ENCODE peak calls at places on chromosomes 5 and 9, in six cellular contexts. A, Z, L, D, W and V are unnamed samples.

GRCh38 chr5:111635151-111635945 is 121.6 kb downstream of the NREP start:
- DNase-seq in A (no peak), Z (no peak), L (no peak), D (no peak), W (no peak), V (no peak)

GRCh38 chr5:53482717-53483638 is 2.5 kb downstream of the FST start:
- DNase-seq in A (peak), Z (no peak), L (no peak), D (peak), W (no peak), V (no peak)

GRCh38 chr5:83096660-83097334 is 19.4 kb downstream of the XRCC4 start:
- DNase-seq in A (no peak), Z (no peak), L (no peak), D (no peak), W (no peak), V (no peak)

GRCh38 chr5:37696190-37697021 is 143.4 kb downstream of the GDNF start:
- DNase-seq in A (no peak), Z (no peak), L (no peak), D (peak), W (no peak), V (no peak)

GRCh38 chr9:4837126-4837767 is 44.5 kb downstream of the RCL1 start:
- DNase-seq in A (no peak), Z (no peak), L (no peak), D (peak), W (no peak), V (no peak)

GRCh38 chr5:6714221-6715041 is 1.2 kb downstream of the TENT4A start:
- DNase-seq in A (peak), Z (no peak), L (peak), D (no peak), W (no peak), V (no peak)

GRCh38 chr9:117002686-117003085 is 315.6 kb downstream of the TRIM32 start:
- DNase-seq in A (no peak), Z (no peak), L (no peak), D (no peak), W (no peak), V (no peak)

GRCh38 chr5:78476795-78477194 is 116.4 kb downstream of the SCAMP1 start:
- DNase-seq in A (no peak), Z (no peak), L (no peak), D (no peak), W (no peak), V (no peak)

GRCh38 chr9:32603914-32604852 is 31.2 kb upstream of the NDUFB6 start:
- DNase-seq in A (no peak), Z (no peak), L (no peak), D (peak), W (no peak), V (no peak)

GRCh38 chr9:2116073-2116472 is 100.9 kb downstream of the SMARCA2 start:
- DNase-seq in A (peak), Z (no peak), L (peak), D (peak), W (no peak), V (peak)

GRCh38 chr5:98483301-98483700 is 290.2 kb upstream of the RGMB start:
- DNase-seq in A (no peak), Z (no peak), L (no peak), D (no peak), W (no peak), V (no peak)

GRCh38 chr5:135669416-135669815 is 90.6 kb upstream of the CXCL14 start:
- DNase-seq in A (no peak), Z (no peak), L (no peak), D (no peak), W (no peak), V (no peak)

GRCh38 chr5:133531178-133531577 is 81.2 kb downstream of the FSTL4 start:
- DNase-seq in A (no peak), Z (no peak), L (no peak), D (no peak), W (no peak), V (no peak)

GRCh38 chr9:13898957-13899356 is 415.0 kb downstream of the NFIB start:
- DNase-seq in A (no peak), Z (no peak), L (no peak), D (no peak), W (no peak), V (no peak)

GRCh38 chr5:157165668-157166067 is 396 bp downstream of the GARIN3 start:
- DNase-seq in A (no peak), Z (no peak), L (no peak), D (no peak), W (no peak), V (no peak)

GRCh38 chr9:35042081-35042604 is 30.3 kb downstream of the VCP start:
- DNase-seq in A (no peak), Z (no peak), L (no peak), D (no peak), W (no peak), V (no peak)

GRCh38 chr9:87890866-87891265 is 8.2 kb downstream of the SPATA31E1 start:
- DNase-seq in A (peak), Z (no peak), L (no peak), D (no peak), W (no peak), V (no peak)

GRCh38 chr5:131156971-131157370 is 8.1 kb downstream of the HINT1 start:
- DNase-seq in A (no peak), Z (no peak), L (no peak), D (no peak), W (no peak), V (no peak)

GRCh38 chr9:105393576-105394344 is 54.1 kb upstream of the FSD1L start:
- DNase-seq in A (no peak), Z (no peak), L (no peak), D (no peak), W (no peak), V (no peak)

GRCh38 chr5:148482697-148483462 is 99.1 kb downstream of the FBXO38 start:
- DNase-seq in A (peak), Z (peak), L (peak), D (peak), W (peak), V (peak)

GRCh38 chr9:87280421-87280820 is 217.2 kb upstream of the DAPK1 start:
- DNase-seq in A (no peak), Z (no peak), L (no peak), D (no peak), W (no peak), V (no peak)

DNA sequence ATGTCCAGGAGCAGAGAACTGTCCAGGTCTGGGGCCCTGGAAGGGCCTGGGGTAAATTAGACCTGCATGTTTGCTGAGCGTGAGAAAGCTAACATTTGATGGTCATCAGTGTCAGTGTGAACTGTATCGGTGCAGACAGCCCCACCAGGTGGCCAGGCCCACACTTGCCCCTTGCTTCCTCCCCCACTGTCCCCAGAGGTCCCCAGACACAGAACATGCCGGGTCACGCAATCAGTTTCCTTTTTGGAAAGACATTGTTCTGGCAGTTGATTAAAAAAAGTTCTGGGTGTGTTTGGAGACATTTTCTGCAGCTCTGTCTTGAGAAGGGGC is 1.5 kb downstream of the NKD2 start:
- DNase-seq in A (no peak), Z (no peak), L (peak), D (peak), W (no peak), V (no peak)
- TF ChIP-seq TAF1 in A (no peak), Z (no peak), L (no peak), D (no peak), W (no peak), V (no peak)

DNA sequence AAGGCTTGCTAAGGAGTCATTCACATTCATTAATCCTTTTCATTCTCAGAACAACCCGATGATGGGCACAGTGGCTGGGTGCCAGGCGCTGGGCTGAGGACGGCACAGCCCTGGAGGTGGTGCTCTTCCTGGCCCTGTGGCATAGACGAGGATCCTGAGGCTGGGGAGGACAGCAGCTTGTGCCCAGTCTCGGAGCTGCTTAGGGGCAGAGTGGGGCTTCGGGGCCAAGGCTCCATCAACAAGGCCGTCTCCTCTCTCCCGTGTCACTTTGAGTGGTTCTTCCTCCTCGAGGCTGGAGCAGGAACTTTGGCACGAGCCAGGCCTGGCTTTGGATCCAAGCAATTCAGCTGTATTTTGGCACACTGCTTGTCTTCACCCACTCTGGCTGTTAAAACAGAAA is 166.7 kb downstream of the TTLL11 start:
- DNase-seq in A (no peak), Z (no peak), L (no peak), D (no peak), W (no peak), V (no peak)
- TF ChIP-seq POLR2AphosphoS5 in A (no peak), Z (no peak), L (no peak), D (no peak), W (no peak), V (no peak)

DNA sequence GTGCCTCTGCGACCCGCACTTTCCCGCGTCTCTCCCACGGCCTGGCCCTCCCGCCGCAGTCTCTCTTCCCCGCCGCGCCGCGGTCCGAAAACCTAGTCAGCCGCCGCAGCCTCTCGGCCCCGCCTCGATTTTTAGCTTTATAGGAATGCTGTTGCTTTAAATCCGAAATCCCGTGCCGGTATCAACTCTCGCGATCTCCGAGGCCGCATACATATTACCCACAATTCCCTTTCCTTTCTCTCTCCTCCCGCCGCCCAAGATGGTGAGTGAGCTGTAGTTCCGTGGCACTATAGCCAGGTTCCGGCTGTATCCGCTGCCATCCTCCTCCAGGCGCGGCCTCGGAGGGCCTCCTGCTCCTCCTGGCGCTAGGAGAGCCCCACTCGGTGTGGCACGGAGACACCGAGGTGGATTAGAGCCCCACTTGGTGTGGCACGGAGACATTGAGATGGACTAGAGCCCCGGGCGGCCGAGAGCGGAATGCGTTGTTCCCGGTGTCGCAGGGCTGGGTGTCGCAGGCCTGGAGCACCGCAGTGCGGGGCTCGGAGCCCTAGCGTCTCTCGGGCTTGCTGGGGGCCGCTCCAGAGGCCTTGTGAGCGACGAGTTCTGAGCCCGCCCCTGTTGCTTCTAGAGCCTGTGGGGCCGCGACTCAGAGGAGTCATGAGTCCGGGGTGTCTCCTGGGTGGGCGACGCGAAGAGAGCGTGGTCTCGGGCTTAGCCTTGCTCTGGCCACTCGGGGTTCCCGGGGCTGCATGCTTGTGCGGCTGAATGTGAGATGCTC is at the start of the genes MED22 and RPL7A:
- DNase-seq in A (peak), Z (peak), L (peak), D (peak), W (peak), V (peak)
- TF ChIP-seq POLR2A in A (peak), Z (peak), L (peak), D (peak), W (peak), V (peak)

GRCh38 chr5:17238521-17239041 is 21.1 kb downstream of the BASP1 start:
- DNase-seq in A (no peak), Z (no peak), L (no peak), D (no peak), W (no peak), V (no peak)
- TF ChIP-seq TAF1 in A (no peak), Z (no peak), L (no peak), D (no peak), W (no peak), V (no peak)

DNA sequence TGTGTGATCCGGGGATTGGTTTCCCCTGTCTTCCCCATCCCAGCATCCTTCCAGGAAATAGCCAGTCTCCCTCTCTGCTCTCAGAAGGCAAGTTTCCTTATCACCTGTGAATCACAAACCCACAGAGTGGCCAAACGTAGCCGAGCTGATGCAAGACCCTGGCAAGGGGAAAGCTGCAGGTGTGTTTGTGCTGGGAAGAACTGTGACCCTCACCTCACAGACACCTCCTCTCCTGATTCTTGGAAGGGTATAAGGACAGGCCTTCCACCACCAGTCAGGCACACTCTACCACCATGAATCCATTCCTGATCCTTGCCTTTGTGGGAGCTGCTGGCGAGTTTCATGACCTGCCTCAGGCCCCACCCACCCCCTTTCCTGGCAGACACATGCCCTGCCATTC is at the start of gene PRSS3:
- DNase-seq in A (no peak), Z (no peak), L (no peak), D (no peak), W (no peak), V (no peak)
- TF ChIP-seq POLR2AphosphoS5 in A (no peak), Z (no peak), L (no peak), D (no peak), W (no peak), V (no peak)

GRCh38 chr9:93098236-93098946 is 2.4 kb downstream of the CARD19 start:
- DNase-seq in A (no peak), Z (no peak), L (no peak), D (peak), W (no peak), V (no peak)
- TF ChIP-seq POLR2A in A (no peak), Z (no peak), L (no peak), D (no peak), W (no peak), V (no peak)

DNA sequence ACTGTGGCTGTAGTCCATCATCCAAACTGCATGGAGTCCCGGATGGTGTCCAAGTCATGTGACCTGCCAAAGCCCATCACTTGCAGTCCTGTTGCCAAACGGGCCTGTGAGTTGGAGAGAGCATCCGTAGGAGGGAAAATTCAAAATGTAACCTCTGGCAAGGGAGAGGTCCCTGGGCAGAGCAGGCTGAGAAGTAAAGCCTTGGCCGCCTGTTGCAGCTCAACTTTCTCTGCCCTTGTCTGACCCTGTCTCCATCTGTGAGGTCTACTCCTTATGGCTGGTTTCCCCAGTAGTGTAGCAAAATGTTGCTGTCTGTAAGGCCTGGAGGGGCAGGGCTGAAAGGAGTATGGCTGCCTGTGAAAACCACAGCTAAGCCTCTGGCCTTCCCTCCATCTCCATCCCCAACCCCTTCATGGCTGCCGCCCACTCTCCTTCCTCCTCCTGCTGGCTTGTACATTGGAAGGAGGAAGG is 163.5 kb downstream of the SEMA6A start:
- DNase-seq in A (no peak), Z (no peak), L (no peak), D (no peak), W (no peak), V (no peak)
- TF ChIP-seq TAF1 in A (no peak), Z (no peak), L (no peak), D (no peak), W (no peak), V (no peak)

GRCh38 chr5:168755548-168756093 is 176.5 kb upstream of the PANK3 start:
- DNase-seq in A (no peak), Z (no peak), L (no peak), D (no peak), W (no peak), V (no peak)

GRCh38 chr5:168753691-168754254 is 174.6 kb upstream of the PANK3 start:
- DNase-seq in A (no peak), Z (no peak), L (no peak), D (no peak), W (no peak), V (no peak)

GRCh38 chr5:168752012-168752411 is 172.8 kb upstream of the PANK3 start:
- DNase-seq in A (no peak), Z (no peak), L (no peak), D (no peak), W (no peak), V (no peak)

GRCh38 chr5:168752416-168753190 is 173.4 kb upstream of the PANK3 start:
- DNase-seq in A (no peak), Z (no peak), L (no peak), D (no peak), W (no peak), V (no peak)

DNA sequence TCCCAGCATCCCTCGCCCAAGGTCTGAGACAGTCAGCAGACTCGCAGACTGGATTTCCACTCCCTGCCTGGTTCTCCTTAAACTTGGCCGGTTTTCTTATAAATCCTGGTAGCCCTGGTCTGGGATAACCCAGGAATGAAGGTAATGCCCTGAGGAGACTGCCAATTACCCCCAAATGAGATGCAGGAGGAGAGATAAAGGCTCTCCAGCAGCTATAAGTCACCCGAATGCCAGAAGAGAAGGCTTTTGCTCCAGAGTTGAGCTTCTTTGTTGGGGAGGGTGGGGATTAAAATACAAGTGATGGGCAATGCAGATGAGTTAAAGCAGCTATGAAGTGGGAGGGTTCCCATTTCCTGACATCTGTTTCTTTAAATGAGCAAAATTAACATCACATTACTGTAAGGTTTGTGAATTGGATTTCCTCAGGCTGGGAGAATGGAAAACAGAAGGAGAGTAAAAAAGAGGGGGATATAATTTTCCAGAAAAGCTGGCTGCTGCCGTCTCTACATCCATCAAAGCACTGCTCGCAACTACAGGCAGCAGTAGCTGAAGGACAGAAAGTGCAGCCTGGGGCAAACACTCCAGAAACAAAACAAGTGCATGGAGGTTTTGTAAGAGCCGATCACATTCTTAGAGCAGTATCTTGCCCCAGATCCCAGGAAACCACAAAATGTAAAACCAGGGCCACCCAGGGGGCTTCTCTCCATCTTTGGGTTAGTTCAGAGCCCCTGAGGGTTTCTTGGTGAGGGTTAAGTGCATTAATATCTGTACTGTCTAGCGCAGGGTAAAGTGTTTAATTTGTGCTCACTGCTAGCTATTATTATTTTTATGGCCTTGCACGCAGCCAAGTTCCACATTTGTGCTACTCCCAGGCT is 177.6 kb upstream of the PANK3 start:
- DNase-seq in A (no peak), Z (no peak), L (no peak), D (no peak), W (no peak), V (no peak)
- TF ChIP-seq POLR2AphosphoS5 in A (no peak), Z (no peak), L (no peak), D (no peak), W (no peak), V (no peak)